ENCODE peak calls at places on chromosome 18, in five cellular contexts. D, M, U, G and C are unnamed samples.

GRCh38 chr18:21362921-21363320 is 120.9 kb downstream of the GREB1L start:
- DNase-seq in D (no peak), M (no peak), U (no peak), G (no peak), C (no peak)

GRCh38 chr18:41645600-41646360 is 309.3 kb upstream of the PIK3C3 start:
- DNase-seq in D (no peak), M (no peak), U (no peak), G (no peak), C (no peak)

GRCh38 chr18:24128700-24129099 is 10.2 kb upstream of the CABYR start:
- DNase-seq in D (no peak), M (no peak), U (no peak), G (no peak), C (no peak)

GRCh38 chr18:36449451-36449850 is 151.9 kb downstream of the FHOD3 start:
- DNase-seq in D (no peak), M (no peak), U (no peak), G (no peak), C (no peak)

GRCh38 chr18:46324087-46324486 is 219.9 kb downstream of the HAUS1 start:
- DNase-seq in D (no peak), M (no peak), U (no peak), G (no peak), C (no peak)

GRCh38 chr18:24054130-24054529 is 39.6 kb downstream of the TTC39C start:
- DNase-seq in D (no peak), M (no peak), U (no peak), G (no peak), C (no peak)

GRCh38 chr18:36756262-36756661 is 72.5 kb downstream of the TPGS2 start:
- DNase-seq in D (no peak), M (no peak), U (peak), G (no peak), C (no peak)

GRCh38 chr18:67672142-67672541 is 155.6 kb upstream of the DSEL start:
- DNase-seq in D (no peak), M (no peak), U (no peak), G (no peak), C (no peak)

GRCh38 chr18:38747153-38747552 is 1181.6 kb upstream of the CELF4 start:
- DNase-seq in D (no peak), M (no peak), U (no peak), G (no peak), C (no peak)

GRCh38 chr18:4035521-4035920 is 419.6 kb downstream of the DLGAP1 start:
- DNase-seq in D (no peak), M (no peak), U (no peak), G (no peak), C (no peak)

GRCh38 chr18:58400337-58400885 is 228.5 kb downstream of the ALPK2 start:
- DNase-seq in D (no peak), M (no peak), U (peak), G (no peak), C (no peak)

GRCh38 chr18:74316257-74317180 is 880 bp downstream of the C18orf63 start:
- DNase-seq in D (no peak), M (no peak), U (peak), G (no peak), C (no peak)

GRCh38 chr18:35407871-35408481 is 30.8 kb upstream of the ZNF396 start:
- DNase-seq in D (no peak), M (no peak), U (peak), G (peak), C (no peak)

GRCh38 chr18:7896164-7896563 is 329.0 kb downstream of the PTPRM start:
- DNase-seq in D (no peak), M (no peak), U (no peak), G (no peak), C (no peak)

GRCh38 chr18:61635901-61636528 is 256.8 kb downstream of the RNF152 start:
- DNase-seq in D (no peak), M (peak), U (peak), G (peak), C (peak)

GRCh38 chr18:10070581-10071000 is 156.8 kb downstream of the VAPA start:
- DNase-seq in D (no peak), M (no peak), U (no peak), G (no peak), C (no peak)

GRCh38 chr18:11518788-11519685 is 90.4 kb upstream of the SLC35G4 start:
- DNase-seq in D (no peak), M (no peak), U (no peak), G (peak), C (no peak)

GRCh38 chr18:28666216-28666615 is 489.3 kb upstream of the CDH2 start:
- DNase-seq in D (no peak), M (no peak), U (no peak), G (no peak), C (no peak)

GRCh38 chr18:2325308-2325849 is 245.9 kb downstream of the METTL4 start:
- DNase-seq in D (no peak), M (no peak), U (no peak), G (no peak), C (no peak)

GRCh38 chr18:46764586-46764985 is 7.7 kb upstream of the ST8SIA5 start:
- DNase-seq in D (no peak), M (no peak), U (no peak), G (no peak), C (no peak)

GRCh38 chr18:13517369-13517768 is 209.0 kb downstream of the FAM210A start:
- DNase-seq in D (no peak), M (no peak), U (no peak), G (no peak), C (no peak)

GRCh38 chr18:13457327-13457726 is 238.8 kb downstream of the LDLRAD4 start:
- DNase-seq in D (no peak), M (no peak), U (no peak), G (no peak), C (no peak)

GRCh38 chr18:9568186-9568585 is 46.2 kb downstream of the PPP4R1 start:
- DNase-seq in D (no peak), M (no peak), U (no peak), G (no peak), C (no peak)

GRCh38 chr18:9726175-9726574 is 18.1 kb downstream of the RAB31 start:
- DNase-seq in D (no peak), M (no peak), U (no peak), G (no peak), C (no peak)

GRCh38 chr18:48260237-48260636 is 148.9 kb downstream of the ZBTB7C start:
- DNase-seq in D (no peak), M (no peak), U (no peak), G (no peak), C (no peak)

GRCh38 chr18:41121116-41121826 is 833.8 kb upstream of the PIK3C3 start:
- DNase-seq in D (no peak), M (no peak), U (no peak), G (peak), C (no peak)

GRCh38 chr18:9534844-9535243 is 59.5 kb downstream of the RALBP1 start:
- DNase-seq in D (no peak), M (no peak), U (no peak), G (no peak), C (no peak)

GRCh38 chr18:7079231-7079630 is 38.4 kb downstream of the LAMA1 start:
- DNase-seq in D (no peak), M (no peak), U (no peak), G (no peak), C (no peak)

GRCh38 chr18:5196253-5197031 is 615 bp downstream of the AKAIN1 start:
- DNase-seq in D (no peak), M (no peak), U (no peak), G (peak), C (no peak)

GRCh38 chr18:43383031-43383430 is 105.7 kb upstream of the SYT4 start:
- DNase-seq in D (no peak), M (no peak), U (no peak), G (no peak), C (no peak)

DNA sequence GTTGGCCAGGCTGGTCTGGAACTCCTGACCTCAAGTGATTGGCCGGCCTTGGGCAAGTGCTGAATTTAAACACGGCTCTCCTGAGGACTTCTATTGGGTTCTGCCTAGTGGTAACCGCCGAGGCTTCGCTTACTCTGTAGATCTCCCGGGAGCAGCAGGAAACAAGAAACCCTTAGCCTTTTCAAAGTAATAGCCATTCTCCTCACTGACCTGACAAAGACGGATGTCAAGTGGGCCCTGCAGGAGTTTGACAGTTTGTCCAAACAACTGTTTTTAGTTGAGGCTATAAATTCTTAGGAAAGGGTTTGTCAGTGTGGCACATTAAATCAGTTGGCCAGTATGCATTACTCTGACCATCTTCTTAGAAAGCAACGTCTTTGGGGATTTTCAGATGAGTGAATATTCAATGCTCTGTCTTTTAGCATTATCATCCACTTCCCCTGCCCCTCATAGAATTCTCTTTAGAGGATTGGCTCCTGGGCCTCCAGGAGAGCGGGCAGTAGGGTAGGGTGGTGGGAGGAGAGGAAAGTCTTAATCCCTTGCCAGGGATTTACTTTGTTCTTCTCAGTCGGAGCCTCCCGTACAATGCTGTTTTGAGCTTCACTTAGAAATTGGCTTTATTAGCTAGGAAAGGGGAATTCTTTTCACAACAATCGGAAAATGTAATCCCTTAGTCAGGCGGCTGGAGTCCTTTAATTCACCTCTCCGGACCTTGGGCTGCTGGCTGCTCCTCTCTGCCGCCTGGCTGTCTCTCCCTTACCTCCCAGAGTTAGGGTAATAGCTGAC is 13.3 kb upstream of the C18orf32 start:
- DNase-seq in D (no peak), M (no peak), U (no peak), G (peak), C (no peak)
- H3K4me3 ChIP-seq in D (no peak), M (no peak), U (no peak), G (no peak), C (no peak)

GRCh38 chr18:76710646-76711520 is 111.5 kb upstream of the ZNF236 start:
- DNase-seq in D (no peak), M (no peak), U (no peak), G (no peak), C (no peak)
- H3K4me3 ChIP-seq in D (no peak), M (no peak), U (no peak), G (no peak), C (no peak)

GRCh38 chr18:80213173-80213572 is 34.1 kb downstream of the PARD6G start:
- DNase-seq in D (no peak), M (no peak), U (no peak), G (no peak), C (no peak)
- H3K4me3 ChIP-seq in D (no peak), M (no peak), U (no peak), G (no peak), C (no peak)

GRCh38 chr18:62841405-62841804 is 126.1 kb downstream of the PHLPP1 start:
- DNase-seq in D (no peak), M (no peak), U (no peak), G (no peak), C (no peak)

GRCh38 chr18:62837011-62837410 is 121.7 kb downstream of the PHLPP1 start:
- DNase-seq in D (no peak), M (no peak), U (no peak), G (no peak), C (no peak)

GRCh38 chr18:62842898-62843297 is 127.6 kb downstream of the PHLPP1 start:
- DNase-seq in D (no peak), M (no peak), U (no peak), G (no peak), C (no peak)

GRCh38 chr18:62838475-62839098 is 123.2 kb downstream of the PHLPP1 start:
- DNase-seq in D (no peak), M (no peak), U (no peak), G (no peak), C (no peak)

GRCh38 chr18:62839874-62840713 is 124.8 kb downstream of the PHLPP1 start:
- DNase-seq in D (no peak), M (no peak), U (no peak), G (no peak), C (no peak)
- H3K4me3 ChIP-seq in D (no peak), M (no peak), U (no peak), G (no peak), C (no peak)